ENCODE peak calls at places on chromosomes 11 and 22, in five cellular contexts. A is T follicular helper cell, F is non-pigmented ciliary epithelial cell, Q is DMS79, Z is NCI-H2029 treated with DMSO at 0.1 percent for 48 hours. M is an unnamed sample.

GRCh38 chr11:65352783-65353182 is 1.8 kb upstream of the TIGD3 start:
- DNase-seq in A (no peak), F (no peak), Q (no peak), Z (no peak), M (no peak)

GRCh38 chr11:5118893-5119292 is 19.3 kb downstream of the OR52A5 start:
- DNase-seq in A (no peak), F (no peak), Q (no peak), Z (no peak), M (no peak)

GRCh38 chr11:35039076-35039475 is 99.9 kb upstream of the CD44 start:
- DNase-seq in A (no peak), F (no peak), Q (no peak), Z (no peak), M (no peak)

GRCh38 chr11:36105743-36106581 is 162.1 kb downstream of the LDLRAD3 start:
- DNase-seq in A (no peak), F (no peak), Q (no peak), Z (no peak), M (no peak)

GRCh38 chr11:31987118-31988005 is 103.5 kb upstream of the RCN1 start:
- DNase-seq in A (no peak), F (no peak), Q (no peak), Z (no peak), M (no peak)

GRCh38 chr22:26579331-26579886 is 10.5 kb downstream of the TPST2 start:
- DNase-seq in A (peak), F (no peak), Q (no peak), Z (no peak), M (no peak)

GRCh38 chr11:86414032-86414431 is 39.3 kb downstream of the CCDC81 start:
- DNase-seq in A (no peak), F (no peak), Q (no peak), Z (no peak), M (no peak)

GRCh38 chr11:116310215-116310614 is 462.6 kb downstream of the BUD13 start:
- DNase-seq in A (no peak), F (no peak), Q (no peak), Z (no peak), M (no peak)

GRCh38 chr11:100687630-100688395 is 725 bp downstream of the ARHGAP42 start:
- DNase-seq in A (no peak), F (no peak), Q (no peak), Z (no peak), M (peak)

GRCh38 chr22:33743756-33744155 is 176.5 kb downstream of the LARGE1 start:
- DNase-seq in A (no peak), F (no peak), Q (no peak), Z (no peak), M (no peak)

GRCh38 chr11:34558211-34558610 is 44.6 kb upstream of the ELF5 start:
- DNase-seq in A (no peak), F (no peak), Q (no peak), Z (no peak), M (no peak)

GRCh38 chr22:34587357-34588356 is 478.3 kb upstream of the ISX start:
- DNase-seq in A (no peak), F (no peak), Q (no peak), Z (no peak), M (peak)